ENCODE peak calls at places on chromosome X, in seven cellular contexts. F is transverse colon, N is left cardiac atrium, B is SK-N-MC, C is T-helper 1 cell, H is choroid plexus epithelial cell, J is T-helper 2 cell. Y is an unnamed sample.
A peak's percentile ranks its signal among the peaks of the same experiment; 100 is the strongest.

GRCh38 chrX:103475381-103475780 is 43.9 kb downstream of the RAB40A start:
- DNase-seq in F (no peak), N (no peak), B (no peak), C (no peak), H (peak; percentile 14), J (no peak), Y (no peak)

GRCh38 chrX:21734175-21734574 is 23.7 kb downstream of the SMPX start:
- DNase-seq in F (no peak), N (no peak), B (no peak), C (no peak), H (no peak), J (no peak), Y (no peak)

GRCh38 chrX:103629295-103630170 is 758 bp downstream of the TCEAL1 start:
- DNase-seq in F (peak; percentile 60), N (peak; percentile 74), B (no peak), C (no peak), H (peak; percentile 73), J (peak; percentile 41), Y (no peak)

GRCh38 chrX:19739683-19740082 is 147.7 kb downstream of the SH3KBP1 start:
- DNase-seq in F (peak; percentile 71), N (peak; percentile 58), B (no peak), C (peak; percentile 35), H (peak; percentile 77), J (peak; percentile 42), Y (peak; percentile 45)

GRCh38 chrX:102739642-102740041 is 19.1 kb downstream of the GPRASP3 start:
- DNase-seq in F (no peak), N (no peak), B (peak; percentile 5), C (no peak), H (peak; percentile 57), J (no peak), Y (no peak)

GRCh38 chrX:34365482-34365881 is 233.4 kb upstream of the FAM47A start:
- DNase-seq in F (no peak), N (no peak), B (peak; percentile 51), C (no peak), H (peak; percentile 57), J (no peak), Y (no peak)

GRCh38 chrX:110159235-110159634 is 156.3 kb downstream of the TMEM164 start:
- DNase-seq in F (no peak), N (no peak), B (no peak), C (no peak), H (no peak), J (peak; percentile 12), Y (no peak)

GRCh38 chrX:45077748-45078424 is 122.8 kb downstream of the DIPK2B start:
- DNase-seq in F (no peak), N (no peak), B (no peak), C (no peak), H (peak; percentile 5), J (peak; percentile 64), Y (no peak)

GRCh38 chrX:21657318-21658151 is 595 bp downstream of the KLHL34 start:
- DNase-seq in F (no peak), N (no peak), B (no peak), C (no peak), H (no peak), J (peak; percentile 40), Y (no peak)

GRCh38 chrX:9148626-9149385 is 114.9 kb upstream of the FAM9B start:
- DNase-seq in F (no peak), N (no peak), B (no peak), C (no peak), H (peak; percentile 77), J (no peak), Y (no peak)

GRCh38 chrX:9182041-9182440 is 148.1 kb upstream of the FAM9B start:
- DNase-seq in F (no peak), N (no peak), B (no peak), C (no peak), H (no peak), J (no peak), Y (no peak)

GRCh38 chrX:71235482-71235881 is 12.5 kb downstream of the GJB1 start:
- DNase-seq in F (no peak), N (no peak), B (no peak), C (no peak), H (no peak), J (no peak), Y (no peak)

GRCh38 chrX:132592880-132593279 is 104.0 kb upstream of the MBNL3 start:
- DNase-seq in F (no peak), N (no peak), B (no peak), C (no peak), H (peak; percentile 26), J (peak; percentile 4), Y (no peak)

GRCh38 chrX:50188859-50189258 is 11.9 kb downstream of the AKAP4 start:
- DNase-seq in F (no peak), N (no peak), B (no peak), C (no peak), H (no peak), J (no peak), Y (no peak)

GRCh38 chrX:63913719-63914118 is 128.7 kb upstream of the ARHGEF9 start:
- DNase-seq in F (no peak), N (no peak), B (no peak), C (no peak), H (no peak), J (no peak), Y (no peak)

GRCh38 chrX:121902463-121902862 is 855.1 kb downstream of the GLUD2 start:
- DNase-seq in F (no peak), N (no peak), B (no peak), C (no peak), H (no peak), J (no peak), Y (no peak)

GRCh38 chrX:16444353-16444752 is 205.6 kb upstream of the S100G start:
- DNase-seq in F (no peak), N (no peak), B (no peak), C (no peak), H (peak; percentile 41), J (no peak), Y (no peak)

GRCh38 chrX:47172549-47172948 is 21.1 kb upstream of the UBA1 start:
- DNase-seq in F (no peak), N (no peak), B (no peak), C (no peak), H (no peak), J (no peak), Y (no peak)

GRCh38 chrX:65985211-65985610 is 54.7 kb downstream of the VSIG4 start:
- DNase-seq in F (no peak), N (no peak), B (no peak), C (no peak), H (no peak), J (no peak), Y (no peak)

GRCh38 chrX:153719238-153719637 is 4.9 kb downstream of the BCAP31 start:
- DNase-seq in F (no peak), N (no peak), B (no peak), C (no peak), H (no peak), J (no peak), Y (no peak)

GRCh38 chrX:11480626-11481025 is 185.1 kb downstream of the ARHGAP6 start:
- DNase-seq in F (no peak), N (no peak), B (no peak), C (no peak), H (peak; percentile 74), J (no peak), Y (no peak)

GRCh38 chrX:69323786-69324720 is 158.8 kb upstream of the PJA1 start:
- DNase-seq in F (no peak), N (no peak), B (no peak), C (no peak), H (no peak), J (no peak), Y (no peak)

GRCh38 chrX:54891573-54891972 is 29.1 kb upstream of the TRO start:
- DNase-seq in F (peak; percentile 19), N (no peak), B (no peak), C (peak; percentile 19), H (peak; percentile 67), J (peak; percentile 46), Y (peak; percentile 3)

GRCh38 chrX:44817029-44817428 is 26.8 kb upstream of the DUSP21 start:
- DNase-seq in F (no peak), N (no peak), B (no peak), C (no peak), H (no peak), J (no peak), Y (no peak)

GRCh38 chrX:39652336-39652735 is 445.4 kb downstream of the BCOR start:
- DNase-seq in F (no peak), N (peak; percentile 34), B (no peak), C (no peak), H (peak; percentile 41), J (peak; percentile 32), Y (no peak)

GRCh38 chrX:150405576-150405975 is 42.5 kb downstream of the MAMLD1 start:
- DNase-seq in F (no peak), N (no peak), B (no peak), C (no peak), H (no peak), J (no peak), Y (no peak)

GRCh38 chrX:80747832-80748231 is 61.8 kb downstream of the BRWD3 start:
- DNase-seq in F (no peak), N (no peak), B (no peak), C (no peak), H (no peak), J (no peak), Y (no peak)

GRCh38 chrX:28997716-28998115 is 410.5 kb downstream of the IL1RAPL1 start:
- DNase-seq in F (no peak), N (no peak), B (no peak), C (no peak), H (peak; percentile 15), J (no peak), Y (no peak)

GRCh38 chrX:131704136-131704695 is 160.3 kb downstream of the OR13H1 start:
- DNase-seq in F (peak; percentile 93), N (peak; percentile 89), B (peak; percentile 75), C (no peak), H (no peak), J (no peak), Y (no peak)

GRCh38 chrX:12798601-12799000 is 7.4 kb downstream of the PRPS2 start:
- DNase-seq in F (no peak), N (no peak), B (no peak), C (no peak), H (peak; percentile 39), J (no peak), Y (no peak)

GRCh38 chrX:101057095-101057714 is 5.3 kb upstream of the TRMT2B start:
- DNase-seq in F (no peak), N (no peak), B (no peak), C (no peak), H (peak; percentile 33), J (peak; percentile 35), Y (no peak)

GRCh38 chrX:134957836-134958235 is 33.0 kb upstream of the SMIM10 start:
- DNase-seq in F (no peak), N (no peak), B (no peak), C (no peak), H (no peak), J (no peak), Y (no peak)

GRCh38 chrX:1416327-1416784 is 24.4 kb upstream of the SLC25A6 start:
- DNase-seq in F (no peak), N (no peak), B (no peak), C (no peak), H (no peak), J (no peak), Y (no peak)

GRCh38 chrX:76796311-76796710 is 368.8 kb downstream of the MAGEE1 start:
- DNase-seq in F (no peak), N (no peak), B (no peak), C (no peak), H (no peak), J (no peak), Y (no peak)

GRCh38 chrX:45007598-45007997 is 134.6 kb downstream of the KDM6A start:
- DNase-seq in F (no peak), N (no peak), B (no peak), C (no peak), H (no peak), J (no peak), Y (no peak)